ENCODE peak calls at places on chromosome 21, in five cellular contexts. One of them, this sample, is unnamed.

GRCh38 chr21:16040601-16041000 is 310.8 kb downstream of the USP25 start:
- DNase-seq in GM12878: no peak
- DNase-seq in A549: peak
- DNase-seq in HepG2: peak
- DNase-seq in K562: no peak
- DNase-seq in this sample: no peak

GRCh38 chr21:34305605-34306235 is 58.1 kb upstream of the KCNE2 start:
- DNase-seq in GM12878: no peak
- DNase-seq in A549: no peak
- DNase-seq in HepG2: no peak
- DNase-seq in K562: no peak
- DNase-seq in this sample: no peak

GRCh38 chr21:16942703-16943102 is 570.1 kb upstream of the CXADR start:
- DNase-seq in GM12878: no peak
- DNase-seq in A549: peak
- DNase-seq in HepG2: peak
- DNase-seq in K562: no peak
- DNase-seq in this sample: peak

GRCh38 chr21:35199733-35200015 is 150.6 kb upstream of the RUNX1 start:
- DNase-seq in GM12878: no peak
- DNase-seq in A549: no peak
- DNase-seq in HepG2: no peak
- DNase-seq in K562: no peak
- DNase-seq in this sample: no peak

GRCh38 chr21:30233636-30234035 is 17.7 kb upstream of the CLDN8 start:
- DNase-seq in GM12878: no peak
- DNase-seq in A549: no peak
- DNase-seq in HepG2: no peak
- DNase-seq in K562: no peak
- DNase-seq in this sample: no peak

GRCh38 chr21:33403128-33403785 is at the start of gene IFNGR2:
- DNase-seq in GM12878: no peak
- DNase-seq in A549: no peak
- DNase-seq in HepG2: no peak
- DNase-seq in K562: peak
- DNase-seq in this sample: peak

GRCh38 chr21:17576080-17576835 is 36.4 kb downstream of the BTG3 start:
- DNase-seq in GM12878: no peak
- DNase-seq in A549: no peak
- DNase-seq in HepG2: no peak
- DNase-seq in K562: no peak
- DNase-seq in this sample: no peak

GRCh38 chr21:40416572-40416971 is 430.4 kb downstream of the DSCAM start:
- DNase-seq in GM12878: no peak
- DNase-seq in A549: no peak
- DNase-seq in HepG2: no peak
- DNase-seq in K562: no peak
- DNase-seq in this sample: no peak

GRCh38 chr21:35226302-35226701 is 177.2 kb upstream of the RUNX1 start:
- DNase-seq in GM12878: no peak
- DNase-seq in A549: no peak
- DNase-seq in HepG2: peak
- DNase-seq in K562: no peak
- DNase-seq in this sample: no peak

GRCh38 chr21:34519013-34519412 is 7.0 kb upstream of the KCNE1 start:
- DNase-seq in GM12878: no peak
- DNase-seq in A549: no peak
- DNase-seq in HepG2: no peak
- DNase-seq in K562: no peak
- DNase-seq in this sample: no peak

GRCh38 chr21:38807481-38807880 is 1.8 kb downstream of the ETS2 start:
- DNase-seq in GM12878: no peak
- DNase-seq in A549: no peak
- DNase-seq in HepG2: no peak
- DNase-seq in K562: no peak
- DNase-seq in this sample: no peak

GRCh38 chr21:24436236-24436635 is 1171.0 kb downstream of the MRPL39 start:
- DNase-seq in GM12878: no peak
- DNase-seq in A549: no peak
- DNase-seq in HepG2: no peak
- DNase-seq in K562: no peak
- DNase-seq in this sample: no peak

GRCh38 chr21:17461014-17461413 is 51.8 kb upstream of the CXADR start:
- DNase-seq in GM12878: no peak
- DNase-seq in A549: peak
- DNase-seq in HepG2: no peak
- DNase-seq in K562: no peak
- DNase-seq in this sample: no peak

GRCh38 chr21:41472769-41473548 is 35.0 kb downstream of the TMPRSS2 start:
- DNase-seq in GM12878: no peak
- DNase-seq in A549: no peak
- DNase-seq in HepG2: no peak
- DNase-seq in K562: no peak
- DNase-seq in this sample: no peak

GRCh38 chr21:17925900-17926299 is 106.7 kb upstream of the C21orf91 start:
- DNase-seq in GM12878: no peak
- DNase-seq in A549: no peak
- DNase-seq in HepG2: peak
- DNase-seq in K562: no peak
- DNase-seq in this sample: peak

GRCh38 chr21:20729376-20729775 is 268.8 kb upstream of the NCAM2 start:
- DNase-seq in GM12878: no peak
- DNase-seq in A549: no peak
- DNase-seq in HepG2: no peak
- DNase-seq in K562: no peak
- DNase-seq in this sample: no peak

GRCh38 chr21:34671891-34672290 is 3.1 kb downstream of the CLIC6 start:
- DNase-seq in GM12878: no peak
- DNase-seq in A549: no peak
- DNase-seq in HepG2: no peak
- DNase-seq in K562: no peak
- DNase-seq in this sample: no peak

GRCh38 chr21:15894596-15894995 is 164.8 kb downstream of the USP25 start:
- DNase-seq in GM12878: no peak
- DNase-seq in A549: no peak
- DNase-seq in HepG2: no peak
- DNase-seq in K562: no peak
- DNase-seq in this sample: no peak

GRCh38 chr21:21163904-21164303 is 165.7 kb downstream of the NCAM2 start:
- DNase-seq in GM12878: no peak
- DNase-seq in A549: peak
- DNase-seq in HepG2: peak
- DNase-seq in K562: peak
- DNase-seq in this sample: peak

GRCh38 chr21:23853796-23854379 is 1753.4 kb downstream of the MRPL39 start:
- DNase-seq in GM12878: no peak
- DNase-seq in A549: peak
- DNase-seq in HepG2: no peak
- DNase-seq in K562: peak
- DNase-seq in this sample: peak

GRCh38 chr21:26470361-26471115 is 102.5 kb downstream of the CYYR1 start:
- DNase-seq in GM12878: no peak
- DNase-seq in A549: no peak
- DNase-seq in HepG2: no peak
- DNase-seq in K562: no peak
- DNase-seq in this sample: no peak

GRCh38 chr21:38438476-38438893 is 59.8 kb downstream of the ERG start:
- DNase-seq in GM12878: no peak
- DNase-seq in A549: peak
- DNase-seq in HepG2: no peak
- DNase-seq in K562: no peak
- DNase-seq in this sample: no peak

GRCh38 chr21:38798481-38798882 is 7.2 kb upstream of the ETS2 start:
- DNase-seq in GM12878: no peak
- DNase-seq in A549: peak
- DNase-seq in HepG2: no peak
- DNase-seq in K562: peak
- DNase-seq in this sample: no peak

GRCh38 chr21:25647632-25648031 is 8.6 kb downstream of the JAM2 start:
- DNase-seq in GM12878: no peak
- DNase-seq in A549: no peak
- DNase-seq in HepG2: no peak
- DNase-seq in K562: no peak
- DNase-seq in this sample: no peak

GRCh38 chr21:14752006-14752909 is 206.1 kb upstream of the SAMSN1 start:
- DNase-seq in GM12878: no peak
- DNase-seq in A549: no peak
- DNase-seq in HepG2: no peak
- DNase-seq in K562: no peak
- DNase-seq in this sample: no peak

GRCh38 chr21:15080504-15080903 is 15.7 kb upstream of the NRIP1 start:
- DNase-seq in GM12878: no peak
- DNase-seq in A549: no peak
- DNase-seq in HepG2: no peak
- DNase-seq in K562: no peak
- DNase-seq in this sample: no peak

GRCh38 chr21:33246963-33247362 is 17.2 kb downstream of the IFNAR2 start:
- DNase-seq in GM12878: no peak
- DNase-seq in A549: no peak
- DNase-seq in HepG2: no peak
- DNase-seq in K562: no peak
- DNase-seq in this sample: no peak

GRCh38 chr21:25080706-25081495 is 526.4 kb downstream of the MRPL39 start:
- DNase-seq in GM12878: no peak
- DNase-seq in A549: no peak
- DNase-seq in HepG2: no peak
- DNase-seq in K562: no peak
- DNase-seq in this sample: no peak

GRCh38 chr21:38057626-38058025 is 141.4 kb upstream of the KCNJ6 start:
- DNase-seq in GM12878: no peak
- DNase-seq in A549: no peak
- DNase-seq in HepG2: no peak
- DNase-seq in K562: no peak
- DNase-seq in this sample: no peak

GRCh38 chr21:39314155-39315027 is 959 bp upstream of the BRWD1 start:
- DNase-seq in GM12878: no peak
- DNase-seq in A549: peak
- DNase-seq in HepG2: peak
- DNase-seq in K562: no peak
- DNase-seq in this sample: peak

GRCh38 chr21:37751268-37751975 is 164.8 kb downstream of the KCNJ6 start:
- DNase-seq in GM12878: no peak
- DNase-seq in A549: no peak
- DNase-seq in HepG2: peak
- DNase-seq in K562: no peak
- DNase-seq in this sample: no peak

GRCh38 chr21:33908760-33909159 is 6.8 kb downstream of the ATP5PO start:
- DNase-seq in GM12878: no peak
- DNase-seq in A549: no peak
- DNase-seq in HepG2: no peak
- DNase-seq in K562: no peak
- DNase-seq in this sample: no peak

GRCh38 chr21:38267136-38267535 is 10.3 kb downstream of the KCNJ15 start:
- DNase-seq in GM12878: no peak
- DNase-seq in A549: no peak
- DNase-seq in HepG2: no peak
- DNase-seq in K562: no peak
- DNase-seq in this sample: no peak

GRCh38 chr21:21373969-21374368 is 375.8 kb downstream of the NCAM2 start:
- DNase-seq in GM12878: no peak
- DNase-seq in A549: no peak
- DNase-seq in HepG2: no peak
- DNase-seq in K562: no peak
- DNase-seq in this sample: no peak

GRCh38 chr21:21030311-21030710 is 32.1 kb downstream of the NCAM2 start:
- DNase-seq in GM12878: no peak
- DNase-seq in A549: no peak
- DNase-seq in HepG2: no peak
- DNase-seq in K562: no peak
- DNase-seq in this sample: no peak

DNA sequence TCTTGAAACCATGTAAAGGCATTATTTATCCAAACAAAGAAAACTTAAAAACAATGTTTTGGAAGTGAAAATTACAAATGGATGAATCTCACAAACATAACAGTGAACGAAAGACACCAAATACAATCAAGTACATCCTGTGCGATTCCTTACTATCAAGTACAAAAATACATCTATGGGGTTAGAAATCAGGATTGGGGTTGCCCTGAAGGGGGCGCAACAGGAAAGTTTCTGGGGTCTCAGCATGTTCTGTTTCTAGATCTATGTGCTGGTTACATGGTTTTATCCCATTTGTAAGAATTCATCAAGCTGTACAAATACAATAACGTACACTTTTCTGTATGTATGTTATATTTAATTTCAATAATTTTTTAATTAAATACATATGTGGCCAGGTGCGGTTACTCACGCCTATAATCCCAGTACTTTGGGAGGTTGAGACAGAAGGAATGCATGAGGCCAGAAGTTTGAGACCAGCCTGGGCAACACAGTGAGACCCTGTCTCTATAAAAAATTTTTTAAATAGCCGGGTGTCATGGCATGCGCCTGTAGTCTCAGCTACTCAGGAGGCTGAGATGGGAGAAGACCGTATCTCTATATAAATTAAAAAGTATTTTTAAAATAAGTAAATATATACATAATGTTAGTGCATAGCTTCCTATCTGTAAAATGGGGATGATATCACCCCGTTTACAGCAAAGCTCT is 121.5 kb upstream of the SOD1 start:
- DNase-seq in GM12878: no peak
- DNase-seq in A549: no peak
- DNase-seq in HepG2: no peak
- DNase-seq in K562: no peak
- DNase-seq in this sample: peak
- TF ChIP-seq JUNB in GM12878: no peak
- TF ChIP-seq JUNB in A549: no peak
- TF ChIP-seq JUNB in HepG2: no peak
- TF ChIP-seq JUNB in K562: no peak
- TF ChIP-seq JUNB in this sample: no peak

GRCh38 chr21:36429672-36430546 is 44.7 kb downstream of the CHAF1B start:
- DNase-seq in GM12878: peak
- DNase-seq in A549: peak
- DNase-seq in HepG2: peak
- DNase-seq in K562: peak
- DNase-seq in this sample: peak
- TF ChIP-seq CTCF in GM12878: peak
- TF ChIP-seq CTCF in A549: no peak
- TF ChIP-seq CTCF in HepG2: no peak
- TF ChIP-seq CTCF in K562: peak
- TF ChIP-seq CTCF in this sample: no peak

GRCh38 chr21:45590246-45590725 is 48.0 kb upstream of the SLC19A1 start:
- DNase-seq in GM12878: no peak
- DNase-seq in A549: peak
- DNase-seq in HepG2: no peak
- DNase-seq in K562: peak
- DNase-seq in this sample: peak
- TF ChIP-seq JUNB in GM12878: no peak
- TF ChIP-seq JUNB in A549: no peak
- TF ChIP-seq JUNB in HepG2: no peak
- TF ChIP-seq JUNB in K562: no peak
- TF ChIP-seq JUNB in this sample: no peak

GRCh38 chr21:28518620-28519019 is 474.1 kb downstream of the LTN1 start:
- DNase-seq in GM12878: no peak
- DNase-seq in A549: no peak
- DNase-seq in HepG2: no peak
- DNase-seq in K562: no peak
- DNase-seq in this sample: no peak

GRCh38 chr21:28523367-28523766 is 469.3 kb downstream of the LTN1 start:
- DNase-seq in GM12878: no peak
- DNase-seq in A549: no peak
- DNase-seq in HepG2: no peak
- DNase-seq in K562: no peak
- DNase-seq in this sample: no peak

GRCh38 chr21:28516996-28517592 is 475.6 kb downstream of the LTN1 start:
- DNase-seq in GM12878: peak
- DNase-seq in A549: peak
- DNase-seq in HepG2: peak
- DNase-seq in K562: no peak
- DNase-seq in this sample: peak

GRCh38 chr21:28521932-28522826 is 470.5 kb downstream of the LTN1 start:
- DNase-seq in GM12878: no peak
- DNase-seq in A549: no peak
- DNase-seq in HepG2: no peak
- DNase-seq in K562: no peak
- DNase-seq in this sample: peak
- TF ChIP-seq CTCF in GM12878: no peak
- TF ChIP-seq CTCF in A549: no peak
- TF ChIP-seq CTCF in HepG2: peak
- TF ChIP-seq CTCF in K562: no peak
- TF ChIP-seq CTCF in this sample: peak